ENCODE peak calls at places on chromosomes 1 and 21, in six cellular contexts. W is G401; E is epithelial cell of prostate; B is NCI-H2081 treated with DMSO at 0.1 percent for 48 hours; Q is CD4-positive, alpha-beta T cell; M is ELF-1. C is an unnamed sample.

GRCh38 chr1:67766117-67766978 is 66.9 kb downstream of the GNG12 start:
- DNase-seq in Q (no peak), M (peak), E (peak), W (peak), B (no peak), C (peak)

GRCh38 chr1:110976089-110976488 is 12.4 kb upstream of the LRIF1 start:
- DNase-seq in B (no peak), W (no peak), M (no peak), E (no peak), Q (no peak), C (no peak)

GRCh38 chr21:44878053-44878982 is 4.8 kb upstream of the PTTG1IP start:
- DNase-seq in B (no peak), Q (no peak), W (no peak), E (no peak), M (no peak), C (no peak)

GRCh38 chr1:52925571-52926005 is 1.5 kb upstream of the SCP2 start:
- DNase-seq in E (no peak), B (no peak), M (no peak), Q (no peak), W (peak), C (peak)

GRCh38 chr1:63127376-63127775 is 195.0 kb upstream of the FOXD3 start:
- DNase-seq in E (no peak), W (no peak), B (no peak), Q (no peak), M (no peak), C (no peak)

GRCh38 chr1:167328762-167329483 is 108.2 kb downstream of the POU2F1 start:
- DNase-seq in B (no peak), W (peak), Q (no peak), M (no peak), E (no peak), C (peak)

GRCh38 chr1:13996334-13996733 is 296.3 kb downstream of the PRDM2 start:
- DNase-seq in E (no peak), B (no peak), M (peak), Q (no peak), W (no peak), C (no peak)

GRCh38 chr1:30190481-30191153 is 532.8 kb downstream of the MATN1 start:
- DNase-seq in W (no peak), E (no peak), Q (no peak), M (no peak), B (no peak), C (no peak)

GRCh38 chr1:154784924-154785531 is 85.1 kb downstream of the KCNN3 start:
- DNase-seq in W (no peak), E (no peak), B (no peak), M (peak), Q (peak), C (no peak)

GRCh38 chr1:228090613-228091081 is 8.1 kb downstream of the ARF1 start:
- DNase-seq in W (no peak), E (no peak), B (no peak), M (peak), Q (no peak), C (no peak)

GRCh38 chr1:226604846-226605572 is 56.4 kb downstream of the STUM start:
- DNase-seq in M (no peak), B (no peak), E (no peak), Q (no peak), W (no peak), C (no peak)

GRCh38 chr1:236416165-236416564 is 22.1 kb downstream of the EDARADD start:
- DNase-seq in Q (no peak), W (no peak), M (no peak), E (no peak), B (no peak), C (no peak)

GRCh38 chr1:16254263-16254948 is 17.4 kb upstream of the CPLANE2 start:
- DNase-seq in M (no peak), W (no peak), E (no peak), Q (no peak), B (no peak), C (no peak)

GRCh38 chr21:41726970-41727783 is 39.7 kb downstream of the RIPK4 start:
- DNase-seq in Q (no peak), W (no peak), M (peak), E (peak), B (no peak), C (no peak)

GRCh38 chr1:1677718-1678580 is 14.6 kb downstream of the SLC35E2B start:
- DNase-seq in M (no peak), B (no peak), W (no peak), E (no peak), Q (peak), C (no peak)

GRCh38 chr1:200330770-200331428 is 78.9 kb downstream of the ZNF281 start:
- DNase-seq in Q (no peak), E (no peak), M (peak), W (no peak), B (no peak), C (no peak)

GRCh38 chr1:239011382-239011781 is 375.0 kb upstream of the CHRM3 start:
- DNase-seq in W (no peak), B (no peak), M (peak), Q (no peak), E (no peak), C (no peak)

GRCh38 chr1:112818990-112819689 is 104.0 kb upstream of the PPM1J start:
- DNase-seq in W (no peak), B (no peak), E (no peak), Q (no peak), M (no peak), C (no peak)

GRCh38 chr1:38990401-38990745 is 703 bp upstream of the AKIRIN1 start:
- DNase-seq in Q (no peak), M (no peak), B (no peak), W (peak), E (no peak), C (peak)

GRCh38 chr1:37741130-37741529 is 23.8 kb downstream of the EPHA10 start:
- DNase-seq in M (no peak), B (no peak), Q (no peak), E (peak), W (no peak), C (no peak)

GRCh38 chr1:90821152-90821792 is 104.2 kb upstream of the BARHL2 start:
- DNase-seq in E (peak), Q (no peak), B (no peak), M (no peak), W (no peak), C (no peak)

GRCh38 chr1:42420911-42421585 is 34.8 kb downstream of the ZMYND12 start:
- DNase-seq in E (peak), M (no peak), Q (no peak), B (peak), W (peak), C (peak)

GRCh38 chr1:182679684-182680083 is 4.7 kb downstream of the RGS8 start:
- DNase-seq in M (no peak), Q (no peak), E (no peak), W (no peak), B (no peak), C (no peak)

C was measured in cerebellar cortex.